ENCODE peak calls at places on chromosomes 5 and 9, in nine cellular contexts. One of them, this sample, is unnamed.

GRCh38 chr5:76199321-76200318 is 116.4 kb downstream of the SV2C start:
- DNase-seq in Panc1: no peak
- DNase-seq in tibial nerve: no peak
- DNase-seq in coronary artery: no peak
- DNase-seq in heart right ventricle: no peak
- DNase-seq in stimulated activated CD8-positive, alpha-beta memory T cell treated with anti-CD3 and anti-CD28 coated beads, Interleukin-2, amount 100 ng/mL, for 48 hours: no peak
- DNase-seq in IMR-90: no peak
- DNase-seq in AG08396: no peak
- DNase-seq in Caco-2: no peak
- DNase-seq in this sample: no peak

GRCh38 chr5:136058031-136058971 is 29.5 kb downstream of the TGFBI start:
- DNase-seq in Panc1: peak; percentile 89
- DNase-seq in tibial nerve: peak; percentile 49
- DNase-seq in coronary artery: peak; percentile 87
- DNase-seq in heart right ventricle: no peak
- DNase-seq in stimulated activated CD8-positive, alpha-beta memory T cell treated with anti-CD3 and anti-CD28 coated beads, Interleukin-2, amount 100 ng/mL, for 48 hours: no peak
- DNase-seq in IMR-90: peak; percentile 100
- DNase-seq in AG08396: peak; percentile 75
- DNase-seq in Caco-2: peak; percentile 85
- DNase-seq in this sample: peak; percentile 79

GRCh38 chr5:114419941-114420340 is 58.1 kb downstream of the KCNN2 start:
- DNase-seq in Panc1: no peak
- DNase-seq in tibial nerve: no peak
- DNase-seq in coronary artery: no peak
- DNase-seq in heart right ventricle: no peak
- DNase-seq in stimulated activated CD8-positive, alpha-beta memory T cell treated with anti-CD3 and anti-CD28 coated beads, Interleukin-2, amount 100 ng/mL, for 48 hours: no peak
- DNase-seq in IMR-90: peak; percentile 93
- DNase-seq in AG08396: peak; percentile 35
- DNase-seq in Caco-2: no peak
- DNase-seq in this sample: no peak

GRCh38 chr5:16759147-16759800 is 142.5 kb upstream of the RETREG1 start:
- DNase-seq in Panc1: no peak
- DNase-seq in tibial nerve: no peak
- DNase-seq in coronary artery: no peak
- DNase-seq in heart right ventricle: no peak
- DNase-seq in stimulated activated CD8-positive, alpha-beta memory T cell treated with anti-CD3 and anti-CD28 coated beads, Interleukin-2, amount 100 ng/mL, for 48 hours: no peak
- DNase-seq in IMR-90: peak; percentile 31
- DNase-seq in AG08396: no peak
- DNase-seq in Caco-2: no peak
- DNase-seq in this sample: no peak

GRCh38 chr5:96199713-96200183 is 233.3 kb downstream of the PCSK1 start:
- DNase-seq in Panc1: no peak
- DNase-seq in tibial nerve: no peak
- DNase-seq in coronary artery: no peak
- DNase-seq in heart right ventricle: no peak
- DNase-seq in stimulated activated CD8-positive, alpha-beta memory T cell treated with anti-CD3 and anti-CD28 coated beads, Interleukin-2, amount 100 ng/mL, for 48 hours: no peak
- DNase-seq in IMR-90: no peak
- DNase-seq in AG08396: no peak
- DNase-seq in Caco-2: peak; percentile 25
- DNase-seq in this sample: no peak

GRCh38 chr9:91101598-91102168 is 260.0 kb downstream of the AUH start:
- DNase-seq in Panc1: no peak
- DNase-seq in tibial nerve: no peak
- DNase-seq in coronary artery: no peak
- DNase-seq in heart right ventricle: no peak
- DNase-seq in stimulated activated CD8-positive, alpha-beta memory T cell treated with anti-CD3 and anti-CD28 coated beads, Interleukin-2, amount 100 ng/mL, for 48 hours: peak; percentile 78
- DNase-seq in IMR-90: no peak
- DNase-seq in AG08396: no peak
- DNase-seq in Caco-2: no peak
- DNase-seq in this sample: peak; percentile 36

GRCh38 chr9:75604661-75605060 is 285.8 kb upstream of the PCSK5 start:
- DNase-seq in Panc1: no peak
- DNase-seq in tibial nerve: no peak
- DNase-seq in coronary artery: no peak
- DNase-seq in heart right ventricle: no peak
- DNase-seq in stimulated activated CD8-positive, alpha-beta memory T cell treated with anti-CD3 and anti-CD28 coated beads, Interleukin-2, amount 100 ng/mL, for 48 hours: no peak
- DNase-seq in IMR-90: no peak
- DNase-seq in AG08396: no peak
- DNase-seq in Caco-2: no peak
- DNase-seq in this sample: no peak

GRCh38 chr9:16540996-16541668 is 329.3 kb downstream of the BNC2 start:
- DNase-seq in Panc1: no peak
- DNase-seq in tibial nerve: no peak
- DNase-seq in coronary artery: no peak
- DNase-seq in heart right ventricle: no peak
- DNase-seq in stimulated activated CD8-positive, alpha-beta memory T cell treated with anti-CD3 and anti-CD28 coated beads, Interleukin-2, amount 100 ng/mL, for 48 hours: no peak
- DNase-seq in IMR-90: peak; percentile 47
- DNase-seq in AG08396: no peak
- DNase-seq in Caco-2: no peak
- DNase-seq in this sample: no peak

GRCh38 chr9:135926402-135927194 is 19.3 kb upstream of the CAMSAP1 start:
- DNase-seq in Panc1: peak; percentile 57
- DNase-seq in tibial nerve: no peak
- DNase-seq in coronary artery: peak; percentile 71
- DNase-seq in heart right ventricle: no peak
- DNase-seq in stimulated activated CD8-positive, alpha-beta memory T cell treated with anti-CD3 and anti-CD28 coated beads, Interleukin-2, amount 100 ng/mL, for 48 hours: peak; percentile 88
- DNase-seq in IMR-90: peak; percentile 61
- DNase-seq in AG08396: peak; percentile 73
- DNase-seq in Caco-2: no peak
- DNase-seq in this sample: peak; percentile 15

This sample was measured in ELF-1.